ENCODE peak calls at places on chromosomes 7 and 10, in ten cellular contexts. U is AG10803, E is upper lobe of right lung, Z is transverse colon, S is endothelial cell of umbilical vein, T is mammary epithelial cell, W is colonic mucosa, R is brain microvascular endothelial cell, L is fibroblast of lung, O is cardiac muscle cell. N is an unnamed sample.

GRCh38 chr7:99108615-99109014 is 35.3 kb downstream of the SMURF1 start:
- DNase-seq in U (peak), E (no peak), Z (no peak), S (no peak), T (no peak), W (no peak), R (no peak), L (no peak), O (no peak), N (peak)

GRCh38 chr10:24363070-24363469 is 154.1 kb downstream of the KIAA1217 start:
- DNase-seq in U (peak), E (no peak), Z (no peak), S (no peak), T (peak), W (no peak), R (no peak), L (peak), O (peak), N (peak)

GRCh38 chr7:140552240-140552679 is 73.0 kb upstream of the MKRN1 start:
- DNase-seq in U (no peak), E (no peak), Z (no peak), S (no peak), T (no peak), W (no peak), R (no peak), L (no peak), O (no peak), N (no peak)

GRCh38 chr7:48173313-48173712 is 2.1 kb downstream of the ABCA13 start:
- DNase-seq in U (no peak), E (no peak), Z (no peak), S (no peak), T (no peak), W (no peak), R (no peak), L (no peak), O (no peak), N (no peak)

GRCh38 chr7:99944508-99945070 is 15.2 kb upstream of the GJC3 start:
- DNase-seq in U (no peak), E (no peak), Z (no peak), S (no peak), T (no peak), W (no peak), R (no peak), L (no peak), O (no peak), N (no peak)

GRCh38 chr10:34333513-34333912 is 481.6 kb downstream of the PARD3 start:
- DNase-seq in U (peak), E (no peak), Z (no peak), S (no peak), T (peak), W (no peak), R (peak), L (peak), O (peak), N (peak)

GRCh38 chr7:139687206-139687954 is 90.4 kb downstream of the HIPK2 start:
- DNase-seq in U (peak), E (no peak), Z (no peak), S (no peak), T (peak), W (no peak), R (no peak), L (no peak), O (no peak), N (no peak)

GRCh38 chr10:68095176-68095575 is 14.1 kb upstream of the MYPN start:
- DNase-seq in U (peak), E (no peak), Z (no peak), S (no peak), T (peak), W (no peak), R (peak), L (no peak), O (peak), N (peak)

GRCh38 chr7:88151119-88151790 is 68.6 kb downstream of the SRI start:
- DNase-seq in U (no peak), E (no peak), Z (no peak), S (no peak), T (no peak), W (no peak), R (no peak), L (no peak), O (no peak), N (no peak)

GRCh38 chr7:32092346-32092745 is 22.1 kb upstream of the PDE1C start:
- DNase-seq in U (peak), E (no peak), Z (no peak), S (no peak), T (no peak), W (no peak), R (no peak), L (no peak), O (peak), N (no peak)

GRCh38 chr7:155007947-155008346 is 5.0 kb upstream of the PAXIP1 start:
- DNase-seq in U (peak), E (no peak), Z (no peak), S (peak), T (no peak), W (no peak), R (no peak), L (peak), O (peak), N (peak)

GRCh38 chr7:43649755-43650274 is 66.9 kb downstream of the STK17A start:
- DNase-seq in U (no peak), E (no peak), Z (peak), S (peak), T (peak), W (no peak), R (no peak), L (no peak), O (no peak), N (no peak)

GRCh38 chr7:47474211-47474936 is 107.5 kb downstream of the TNS3 start:
- DNase-seq in U (no peak), E (no peak), Z (no peak), S (no peak), T (no peak), W (no peak), R (no peak), L (no peak), O (peak), N (peak)

GRCh38 chr7:116524609-116525297 is at the start of gene CAV1:
- DNase-seq in U (peak), E (peak), Z (peak), S (peak), T (peak), W (peak), R (peak), L (peak), O (peak), N (peak)

GRCh38 chr10:55374060-55374459 is 573.0 kb upstream of the PCDH15 start:
- DNase-seq in U (no peak), E (no peak), Z (no peak), S (peak), T (no peak), W (no peak), R (peak), L (no peak), O (no peak), N (peak)

GRCh38 chr10:76035728-76036409 is 604.4 kb downstream of the LRMDA start:
- DNase-seq in U (no peak), E (no peak), Z (no peak), S (no peak), T (no peak), W (no peak), R (no peak), L (no peak), O (no peak), N (no peak)

GRCh38 chr7:150378115-150378852 is 846 bp upstream of the ZNF775 start:
- DNase-seq in U (peak), E (peak), Z (peak), S (peak), T (no peak), W (peak), R (peak), L (peak), O (peak), N (peak)

GRCh38 chr10:46552526-46553237 is 3.8 kb downstream of the GPRIN2 start:
- DNase-seq in U (no peak), E (no peak), Z (peak), S (no peak), T (no peak), W (peak), R (no peak), L (no peak), O (no peak), N (no peak)

GRCh38 chr10:63273575-63273974 is 140.4 kb downstream of the NRBF2 start:
- DNase-seq in U (no peak), E (no peak), Z (no peak), S (peak), T (no peak), W (no peak), R (no peak), L (no peak), O (peak), N (no peak)

GRCh38 chr10:61634711-61635110 is 28.0 kb upstream of the CABCOCO1 start:
- DNase-seq in U (peak), E (no peak), Z (no peak), S (no peak), T (no peak), W (no peak), R (no peak), L (peak), O (peak), N (peak)

DNA sequence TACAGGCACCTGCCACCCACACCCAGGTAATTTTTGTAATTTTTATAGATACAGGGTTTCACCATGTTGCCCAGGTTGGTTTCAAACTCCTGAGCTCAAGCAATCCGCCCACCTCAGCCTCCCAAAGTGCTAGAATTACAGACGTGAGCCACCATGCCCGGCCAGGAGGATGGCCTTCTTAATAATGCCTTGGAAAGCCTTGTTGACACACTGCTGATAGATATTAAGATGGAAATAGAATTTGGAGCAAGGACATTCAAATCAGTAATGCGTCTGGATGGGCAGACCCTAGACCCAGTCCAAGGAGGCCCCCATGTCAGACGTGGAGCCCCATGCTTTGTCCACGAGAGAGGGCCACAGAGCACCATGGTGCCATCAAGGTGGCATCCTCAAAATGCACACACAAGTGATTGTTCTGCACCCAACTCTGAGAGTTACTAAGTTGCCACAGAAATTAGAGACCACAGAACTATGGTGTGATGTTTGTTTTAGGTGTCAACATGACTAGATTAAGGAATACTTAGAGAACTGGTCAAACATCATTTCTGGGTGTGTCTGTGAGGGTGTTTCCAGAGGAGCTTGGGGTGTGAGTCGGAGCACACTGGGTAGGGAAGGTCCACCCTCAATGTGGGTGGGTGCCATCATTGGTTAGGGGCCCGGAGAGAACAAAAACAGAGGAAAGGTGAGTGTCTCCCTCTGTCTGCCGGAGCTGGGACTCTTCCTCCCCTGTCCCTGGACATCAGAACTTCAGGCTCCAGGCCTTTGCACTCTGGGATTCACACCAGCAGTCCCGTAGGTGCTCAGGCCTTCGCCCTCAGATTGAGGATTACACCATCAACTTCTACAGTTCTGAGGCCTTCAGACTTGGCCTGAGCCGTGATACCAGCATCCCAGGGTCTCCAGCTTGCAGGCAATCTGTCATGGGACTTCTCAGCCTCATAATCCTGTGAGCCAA is 34.5 kb downstream of the EBF3 start:
- DNase-seq in U (no peak), E (no peak), Z (no peak), S (no peak), T (no peak), W (no peak), R (no peak), L (no peak), O (no peak), N (no peak)
- TF ChIP-seq CTCF in U (no peak), E (no peak), Z (no peak), S (no peak), T (no peak), W (no peak), R (no peak), L (no peak), O (peak), N (no peak)

DNA sequence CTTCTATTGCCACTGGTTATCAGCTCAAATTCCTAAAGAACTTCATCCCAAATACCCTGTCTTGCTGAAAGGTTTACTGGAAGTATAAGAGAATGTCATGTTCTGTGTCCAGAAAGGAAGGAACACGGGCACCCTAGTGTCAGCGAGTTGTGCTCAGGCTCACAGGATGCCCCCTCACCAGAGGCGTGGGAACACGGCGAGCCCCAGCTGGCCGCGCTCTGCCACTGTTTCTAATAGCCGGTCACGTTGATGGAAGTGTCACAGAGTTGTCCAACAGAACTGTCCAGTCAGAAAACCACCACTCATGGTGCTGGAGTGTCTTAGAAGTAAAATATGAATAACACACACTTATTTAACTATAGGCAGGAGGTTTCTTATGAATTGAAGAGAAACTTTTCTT is 72.8 kb downstream of the FIGNL1 start:
- DNase-seq in U (no peak), E (no peak), Z (no peak), S (no peak), T (no peak), W (no peak), R (no peak), L (no peak), O (no peak), N (no peak)
- H3K4me3 ChIP-seq in U (no peak), E (no peak), Z (no peak), S (no peak), T (no peak), W (no peak), R (no peak), L (no peak), O (no peak), N (no peak)

GRCh38 chr10:108560488-108560887 is 1362.8 kb downstream of the XPNPEP1 start:
- DNase-seq in U (no peak), E (no peak), Z (no peak), S (no peak), T (no peak), W (no peak), R (no peak), L (no peak), O (no peak), N (peak)

GRCh38 chr10:108561649-108562048 is 1361.7 kb downstream of the XPNPEP1 start:
- DNase-seq in U (peak), E (no peak), Z (no peak), S (no peak), T (no peak), W (no peak), R (no peak), L (peak), O (peak), N (peak)

GRCh38 chr10:108562105-108562504 is 1361.2 kb downstream of the XPNPEP1 start:
- DNase-seq in U (no peak), E (no peak), Z (no peak), S (no peak), T (no peak), W (no peak), R (no peak), L (no peak), O (no peak), N (no peak)

GRCh38 chr10:108567899-108568752 is 1355.2 kb downstream of the XPNPEP1 start:
- DNase-seq in U (no peak), E (no peak), Z (no peak), S (no peak), T (no peak), W (no peak), R (no peak), L (no peak), O (no peak), N (no peak)

DNA sequence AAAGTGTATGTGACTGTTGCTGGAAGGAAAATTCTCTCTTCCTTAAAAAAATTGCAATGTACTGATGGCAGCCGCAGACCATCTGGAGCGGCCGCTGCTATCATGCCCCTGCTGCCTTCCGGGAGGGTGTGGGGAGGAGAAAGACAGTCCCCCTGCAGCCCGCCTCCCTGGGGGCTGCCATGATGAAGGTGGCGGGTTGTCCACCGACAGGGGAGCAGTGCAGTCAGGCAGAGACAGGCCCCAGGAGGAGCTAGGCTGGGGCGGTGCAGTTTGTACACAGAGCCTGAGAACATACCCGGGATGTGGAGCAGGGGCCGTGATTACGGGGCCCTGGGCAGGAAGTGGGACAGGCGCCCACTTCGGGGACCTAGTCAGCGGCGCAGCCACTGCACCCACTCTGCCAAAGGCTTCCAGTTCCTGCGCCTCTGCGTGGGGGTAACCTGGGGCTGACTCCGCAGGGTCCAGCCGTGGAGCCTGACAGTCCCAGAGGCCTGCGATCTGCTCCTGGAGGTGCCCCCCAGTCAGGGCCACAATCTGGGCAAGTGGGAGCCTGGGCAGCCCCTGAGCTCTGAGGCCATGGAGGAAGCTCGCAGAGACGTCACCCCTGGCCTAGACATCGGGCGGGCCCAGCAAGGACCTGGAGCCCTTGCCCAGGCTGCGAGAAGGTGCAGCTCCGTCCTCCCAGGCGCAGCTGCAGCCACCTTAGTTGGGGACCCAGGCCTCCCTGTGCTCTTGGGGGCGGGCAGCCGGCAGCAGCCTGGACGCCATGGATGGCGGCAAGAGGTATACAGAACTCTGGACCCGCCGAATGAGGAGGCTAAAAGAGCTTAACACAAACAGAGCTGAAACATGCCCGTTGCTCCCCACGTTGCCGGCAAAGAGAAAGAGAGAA is 1356.8 kb downstream of the XPNPEP1 start:
- DNase-seq in U (no peak), E (peak), Z (no peak), S (no peak), T (no peak), W (no peak), R (no peak), L (no peak), O (no peak), N (no peak)
- TF ChIP-seq CTCF in U (no peak), E (no peak), Z (no peak), S (no peak), T (no peak), W (no peak), R (no peak), L (no peak), O (no peak), N (no peak)

GRCh38 chr10:71218046-71218832 is 5.9 kb downstream of the UNC5B start:
- DNase-seq in U (peak), E (peak), Z (no peak), S (peak), T (peak), W (no peak), R (no peak), L (peak), O (no peak), N (peak)
- H3K4me3 ChIP-seq in U (peak), E (peak), Z (peak), S (no peak), T (peak), W (no peak), R (peak), L (peak), O (peak), N (peak)

DNA sequence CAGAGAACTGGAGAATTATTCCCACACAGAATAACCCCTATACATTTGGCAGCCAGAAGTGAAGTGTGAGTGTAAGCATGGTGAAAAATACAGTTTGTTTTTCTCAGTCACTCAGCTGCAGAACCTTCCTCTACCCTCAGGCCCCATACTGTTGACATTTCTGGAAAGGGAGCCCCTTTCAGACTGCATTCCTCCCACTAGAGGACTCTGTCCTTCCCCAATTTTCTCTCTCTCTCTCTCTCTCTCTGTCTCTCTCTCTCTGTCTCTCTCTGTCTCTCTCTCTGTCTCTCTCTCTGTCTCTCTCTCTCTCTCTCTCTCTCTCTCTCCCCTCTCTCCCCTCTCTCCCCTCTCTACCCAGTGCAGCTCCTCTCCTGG is 86.8 kb upstream of the STEAP1B start:
- DNase-seq in U (peak), E (no peak), Z (no peak), S (no peak), T (peak), W (no peak), R (peak), L (peak), O (peak), N (peak)
- TF ChIP-seq CTCF in U (peak), E (peak), Z (no peak), S (peak), T (peak), W (no peak), R (peak), L (peak), O (peak), N (peak)

GRCh38 chr7:39133088-39133487 is 155.4 kb downstream of the POU6F2 start:
- DNase-seq in U (no peak), E (no peak), Z (no peak), S (no peak), T (no peak), W (no peak), R (no peak), L (no peak), O (no peak), N (no peak)

GRCh38 chr7:39127058-39127457 is 149.3 kb downstream of the POU6F2 start:
- DNase-seq in U (no peak), E (no peak), Z (no peak), S (no peak), T (no peak), W (no peak), R (no peak), L (no peak), O (no peak), N (no peak)

GRCh38 chr7:39132306-39132705 is 154.6 kb downstream of the POU6F2 start:
- DNase-seq in U (no peak), E (no peak), Z (no peak), S (no peak), T (no peak), W (no peak), R (no peak), L (no peak), O (no peak), N (no peak)

GRCh38 chr7:39130304-39130703 is 152.6 kb downstream of the POU6F2 start:
- DNase-seq in U (no peak), E (no peak), Z (no peak), S (no peak), T (no peak), W (no peak), R (no peak), L (no peak), O (no peak), N (no peak)

GRCh38 chr7:39130740-39131538 is 153.2 kb downstream of the POU6F2 start:
- DNase-seq in U (no peak), E (peak), Z (no peak), S (no peak), T (no peak), W (no peak), R (no peak), L (no peak), O (no peak), N (no peak)
- H3K4me3 ChIP-seq in U (no peak), E (peak), Z (no peak), S (no peak), T (no peak), W (no peak), R (no peak), L (no peak), O (no peak), N (no peak)

GRCh38 chr7:836429-836828 is 4.2 kb downstream of the SUN1 start:
- DNase-seq in U (peak), E (no peak), Z (peak), S (peak), T (peak), W (no peak), R (peak), L (peak), O (peak), N (peak)
- TF ChIP-seq CTCF in U (peak), E (peak), Z (peak), S (peak), T (peak), W (peak), R (peak), L (peak), O (peak), N (peak)